ENCODE peak calls at places on chromosome 18, in seven cellular contexts. B is GM23338, X is GM06990, E is AG09309, G is endothelial cell of umbilical vein, W is spleen, M is fibroblast of mammary gland. R is an unnamed sample.

GRCh38 chr18:68735498-68736343 is 20.8 kb upstream of the TMX3 start:
- DNase-seq in G (peak; percentile 61), X (no peak), W (no peak), M (peak; percentile 76), E (peak; percentile 49), B (peak; percentile 68), R (peak; percentile 18)

GRCh38 chr18:26617151-26617554 is 68.8 kb upstream of the KCTD1 start:
- DNase-seq in E (peak; percentile 68), G (no peak), M (peak; percentile 91), W (no peak), B (no peak), X (no peak), R (peak; percentile 55)

GRCh38 chr18:37659906-37660305 is 94.3 kb upstream of the CELF4 start:
- DNase-seq in B (no peak), M (no peak), G (no peak), X (no peak), E (no peak), W (no peak), R (no peak)

GRCh38 chr18:42578781-42579180 is 536.7 kb downstream of the RIT2 start:
- DNase-seq in M (peak; percentile 1), G (no peak), E (no peak), X (no peak), W (no peak), B (no peak), R (peak; percentile 81)

GRCh38 chr18:73168171-73168570 is 300.4 kb upstream of the NETO1 start:
- DNase-seq in B (no peak), M (no peak), X (no peak), W (no peak), E (no peak), G (no peak), R (peak; percentile 26)

GRCh38 chr18:76953186-76953982 is 131.0 kb downstream of the ZNF236 start:
- DNase-seq in M (no peak), B (no peak), E (no peak), X (no peak), G (peak; percentile 76), W (no peak), R (no peak)

GRCh38 chr18:57794951-57795728 is 8.0 kb downstream of the ATP8B1 start:
- DNase-seq in W (no peak), G (no peak), B (no peak), X (no peak), M (no peak), E (no peak), R (no peak)

GRCh38 chr18:27363918-27364317 is 178.8 kb upstream of the CHST9 start:
- DNase-seq in E (no peak), W (no peak), B (peak; percentile 46), G (no peak), M (peak; percentile 8), X (no peak), R (no peak)

GRCh38 chr18:22710628-22711380 is 222.3 kb upstream of the RBBP8 start:
- DNase-seq in W (no peak), X (no peak), E (peak; percentile 42), B (peak; percentile 24), G (peak; percentile 60), M (peak; percentile 56), R (peak; percentile 77)

GRCh38 chr18:460791-461190 is 39.7 kb downstream of the COLEC12 start:
- DNase-seq in G (no peak), X (no peak), B (no peak), W (no peak), M (no peak), E (no peak), R (no peak)

GRCh38 chr18:33440011-33440383 is 524 bp downstream of the CCDC178 start:
- DNase-seq in E (no peak), X (no peak), W (no peak), B (peak; percentile 82), G (peak; percentile 46), M (peak; percentile 67), R (peak; percentile 12)

GRCh38 chr18:76518543-76519155 is 23.6 kb upstream of the ZNF516 start:
- DNase-seq in X (peak; percentile 41), M (peak; percentile 46), E (no peak), W (peak; percentile 86), G (peak; percentile 30), B (peak; percentile 74), R (no peak)

GRCh38 chr18:9048808-9049494 is 53.5 kb upstream of the NDUFV2 start:
- DNase-seq in M (peak; percentile 80), X (no peak), B (no peak), G (no peak), W (no peak), E (no peak), R (no peak)

GRCh38 chr18:76416935-76417334 is 78.1 kb downstream of the ZNF516 start:
- DNase-seq in G (no peak), B (no peak), X (no peak), W (no peak), M (peak; percentile 81), E (peak; percentile 37), R (no peak)

GRCh38 chr18:3998698-3999333 is 456.3 kb downstream of the DLGAP1 start:
- DNase-seq in X (no peak), G (peak; percentile 61), M (peak; percentile 79), E (peak; percentile 23), B (peak; percentile 70), W (no peak), R (no peak)

GRCh38 chr18:59799383-59800015 is 100.3 kb upstream of the PMAIP1 start:
- DNase-seq in W (no peak), G (no peak), X (no peak), M (peak; percentile 90), B (no peak), E (no peak), R (no peak)

GRCh38 chr18:13578400-13578799 is 148.0 kb downstream of the FAM210A start:
- DNase-seq in M (no peak), X (no peak), W (no peak), G (no peak), B (no peak), E (no peak), R (no peak)

DNA sequence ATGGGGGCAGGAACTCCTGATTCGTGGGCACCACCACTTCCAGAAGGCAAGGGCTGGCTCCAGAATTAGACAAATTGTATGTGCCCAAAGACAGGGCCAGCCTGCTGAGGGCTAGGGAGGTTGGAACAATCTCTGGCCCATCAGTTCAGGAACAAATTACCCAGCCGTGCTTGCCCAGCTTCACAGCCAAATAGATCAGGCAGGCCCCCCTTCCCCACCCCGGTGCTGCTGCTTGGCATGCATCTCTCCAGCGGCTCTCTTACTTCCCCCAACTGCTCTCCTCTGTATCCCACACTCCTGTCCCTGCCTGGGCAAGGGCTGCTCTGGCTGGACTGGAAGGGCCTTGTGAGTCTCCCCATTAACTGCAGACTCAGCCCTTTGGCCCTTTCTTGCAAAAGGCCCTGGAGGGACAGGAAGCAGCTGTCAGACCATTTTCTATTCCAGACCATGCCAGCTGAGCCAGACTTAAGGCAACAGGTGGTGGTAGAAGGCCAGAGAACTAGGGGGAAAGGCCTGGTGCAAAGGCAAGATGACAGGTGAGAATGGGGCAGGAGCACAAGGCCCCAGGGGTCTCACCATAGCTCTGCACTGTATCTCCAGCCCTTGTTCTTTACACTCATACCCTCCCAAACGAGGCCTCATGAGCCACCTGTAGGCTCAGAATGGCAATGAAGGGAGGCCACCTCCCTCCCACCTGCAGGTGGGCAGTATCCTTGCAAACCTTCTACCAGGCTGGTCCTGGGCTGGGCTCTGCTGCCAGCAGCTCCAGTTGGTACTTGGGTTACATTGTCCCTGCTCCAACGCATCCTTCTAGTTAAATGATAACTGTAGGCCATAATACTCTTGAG is 30.7 kb upstream of the ACAA2 start:
- DNase-seq in B (no peak), X (no peak), G (no peak), E (no peak), M (no peak), W (peak; percentile 59), R (no peak)
- TF ChIP-seq CTCF in B (no peak), X (no peak), G (no peak), E (no peak), M (no peak), W (no peak), R (no peak)

GRCh38 chr18:34592961-34593382 is 117.1 kb upstream of the DTNA start:
- DNase-seq in W (no peak), B (peak; percentile 75), G (peak; percentile 69), E (no peak), M (peak; percentile 53), X (no peak), R (peak; percentile 49)
- H3K4me3 ChIP-seq in W (peak overlapping the region; percentile 19), B (peak overlapping the region; percentile 40), G (peak overlapping the region; percentile 36), E (peak overlapping the region; percentile 4), M (peak overlapping the region; percentile 43), X (no peak overlapping the region), R (peak overlapping the region; percentile 55)

DNA sequence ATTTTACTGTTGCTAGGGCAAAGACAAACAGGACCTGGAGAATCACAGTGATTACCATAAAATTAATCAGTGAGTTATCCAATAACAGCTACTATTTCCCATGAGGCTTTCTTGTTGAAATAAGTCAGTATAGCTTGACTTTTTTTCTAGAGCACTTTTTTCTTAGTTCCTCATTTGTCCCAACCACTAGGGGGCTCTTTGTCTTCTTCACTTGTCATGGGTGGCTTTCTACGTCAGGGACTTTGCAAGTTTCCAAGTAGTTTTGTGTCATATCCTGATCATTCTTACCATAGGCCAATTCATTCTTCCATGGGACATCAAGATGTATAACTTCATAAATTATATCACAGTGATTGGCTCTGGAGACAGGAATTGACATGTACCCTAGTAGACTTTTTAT is 1019.6 kb upstream of the PIK3C3 start:
- DNase-seq in W (no peak), B (peak; percentile 82), E (no peak), M (peak; percentile 46), X (no peak), G (peak; percentile 42), R (peak; percentile 7)
- TF ChIP-seq CTCF in W (no peak), B (peak; percentile 79), E (peak; percentile 6), M (peak; percentile 51), X (peak; percentile 29), G (peak; percentile 14), R (peak; percentile 74)

DNA sequence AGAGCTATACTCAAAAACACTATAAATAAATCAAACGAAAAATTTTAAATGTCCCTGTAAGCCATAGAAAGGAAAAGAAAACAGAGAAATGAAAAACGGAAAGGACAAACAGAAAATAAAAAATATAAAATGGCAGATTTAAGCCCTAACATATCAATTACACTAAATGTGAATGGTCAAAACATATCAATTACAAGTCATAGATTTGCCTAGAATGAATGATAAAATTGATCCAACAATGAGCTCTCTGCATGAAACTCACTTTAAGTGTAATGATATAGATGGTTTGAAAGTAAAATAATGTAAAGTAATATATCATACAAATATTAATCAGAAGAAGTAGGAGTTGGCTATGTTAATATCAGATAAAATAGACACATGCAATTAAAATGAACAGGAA is 54.2 kb upstream of the TCF4 start:
- DNase-seq in B (no peak), E (no peak), X (no peak), W (no peak), M (no peak), G (no peak), R (no peak)
- H3K4me3 ChIP-seq in B (no peak overlapping the region), E (no peak overlapping the region), X (no peak overlapping the region), W (no peak overlapping the region), M (no peak overlapping the region), G (no peak overlapping the region), R (no peak overlapping the region)

R was measured in epithelial cell of proximal tubule.